ENCODE peak calls at places on chromosomes 12 and 14, in nine cellular contexts. M is glomerular endothelial cell, P is epithelial cell of esophagus, K is ovary, S is NCI-H187, T is NCI-H2029, E is EH, J is GM19239, Z is Panc1. G is an unnamed sample.

GRCh38 chr12:130715996-130716917 is at the start of gene RIMBP2:
- DNase-seq in S (peak; percentile 91), M (no peak), J (no peak), P (peak; percentile 73), Z (no peak), E (peak; percentile 3), T (peak; percentile 67), K (peak; percentile 33), G (no peak)

GRCh38 chr12:53805801-53806200 is 54.0 kb upstream of the CISTR start:
- DNase-seq in Z (no peak), K (no peak), E (no peak), T (no peak), J (no peak), M (no peak), S (no peak), P (peak; percentile 41), G (no peak)

GRCh38 chr12:24047345-24047744 is 97.9 kb upstream of the SOX5 start:
- DNase-seq in T (no peak), E (no peak), P (no peak), Z (no peak), M (no peak), S (no peak), K (no peak), J (no peak), G (no peak)

GRCh38 chr14:22303589-22304195 is 285.3 kb downstream of the DAD1 start:
- DNase-seq in Z (no peak), M (no peak), S (no peak), T (no peak), P (peak; percentile 14), J (no peak), E (peak; percentile 7), K (no peak), G (peak; percentile 24)

GRCh38 chr14:52987042-52987441 is 36.2 kb upstream of the FERMT2 start:
- DNase-seq in Z (no peak), E (no peak), T (no peak), K (no peak), J (no peak), M (no peak), P (no peak), S (no peak), G (no peak)

GRCh38 chr12:57781241-57781640 is 1.3 kb upstream of the TSFM start:
- DNase-seq in T (no peak), S (no peak), E (no peak), Z (no peak), P (no peak), K (no peak), J (no peak), M (no peak), G (no peak)

GRCh38 chr12:116962197-116962596 is 51.4 kb downstream of the FBXW8 start:
- DNase-seq in E (no peak), K (no peak), T (no peak), M (no peak), Z (no peak), S (no peak), P (no peak), J (no peak), G (no peak)

GRCh38 chr12:123973552-123974341 is 732 bp downstream of the ZNF664 start:
- DNase-seq in J (no peak), Z (no peak), E (peak; percentile 44), S (no peak), M (no peak), K (peak; percentile 71), T (no peak), P (peak; percentile 28), G (peak; percentile 30)

GRCh38 chr14:23141706-23142467 is 22.8 kb upstream of the CEBPE start:
- DNase-seq in S (no peak), M (no peak), Z (no peak), J (no peak), T (peak; percentile 85), E (peak; percentile 79), P (peak; percentile 59), K (no peak), G (no peak)

GRCh38 chr14:73209943-73210342 is 27.4 kb upstream of the PAPLN start:
- DNase-seq in K (no peak), S (no peak), Z (no peak), J (no peak), M (no peak), T (no peak), E (peak; percentile 64), P (peak; percentile 43), G (no peak)

GRCh38 chr14:100692859-100693558 is 33.7 kb upstream of the DLK1 start:
- DNase-seq in E (peak; percentile 94), J (no peak), Z (peak; percentile 78), S (peak; percentile 76), M (peak; percentile 41), T (peak; percentile 70), P (peak; percentile 99), K (no peak), G (no peak)

GRCh38 chr14:36177489-36177888 is 967 bp upstream of the PTCSC3 start:
- DNase-seq in P (no peak), J (no peak), S (no peak), Z (no peak), T (no peak), M (no peak), K (no peak), E (no peak), G (no peak)

GRCh38 chr12:125210104-125210755 is 145.0 kb downstream of the AACS start:
- DNase-seq in T (no peak), P (no peak), M (no peak), K (no peak), Z (no peak), J (no peak), E (no peak), S (no peak), G (no peak)

GRCh38 chr12:116524964-116525379 is 34.2 kb upstream of the MAP1LC3B2 start:
- DNase-seq in T (no peak), S (no peak), P (peak; percentile 55), J (no peak), Z (no peak), M (no peak), E (peak; percentile 55), K (no peak), G (no peak)

GRCh38 chr12:68222336-68222735 is 3.3 kb downstream of the IL26 start:
- DNase-seq in J (no peak), E (no peak), M (no peak), S (no peak), P (peak; percentile 76), K (no peak), T (peak; percentile 22), Z (no peak), G (no peak)

GRCh38 chr12:64669270-64669842 is 59.1 kb downstream of the RASSF3 start:
- DNase-seq in K (peak; percentile 70), Z (no peak), M (no peak), E (no peak), S (no peak), P (no peak), T (no peak), J (peak; percentile 36), G (peak; percentile 46)

GRCh38 chr12:23949212-23950010 is at the start of gene SOX5:
- DNase-seq in E (no peak), Z (no peak), J (no peak), M (no peak), P (no peak), K (peak; percentile 31), S (no peak), T (peak; percentile 64), G (no peak)

GRCh38 chr12:112900298-112901145 is 6.2 kb upstream of the OAS1 start:
- DNase-seq in T (peak; percentile 86), J (peak; percentile 57), K (no peak), M (peak; percentile 29), E (peak; percentile 35), P (peak; percentile 62), Z (peak; percentile 30), S (no peak), G (peak; percentile 58)

GRCh38 chr12:4272976-4273650 is 449 bp upstream of the CCND2 start:
- DNase-seq in T (no peak), S (no peak), K (no peak), E (no peak), M (no peak), J (no peak), P (no peak), Z (no peak), G (no peak)

GRCh38 chr14:20757963-20758362 is 10.2 kb upstream of the EDDM3B start:
- DNase-seq in K (no peak), E (no peak), M (no peak), P (no peak), T (no peak), S (no peak), Z (no peak), J (no peak), G (peak; percentile 18)

GRCh38 chr12:12432373-12432772 is 75.5 kb downstream of the BORCS5 start:
- DNase-seq in J (no peak), S (no peak), M (no peak), E (peak; percentile 89), Z (no peak), T (peak; percentile 30), K (no peak), P (peak; percentile 89), G (no peak)